ENCODE peak calls at places on chromosome 9, in six cellular contexts. Z is CD8-positive, alpha-beta T cell; H is A549; S is stimulated activated CD8-positive, alpha-beta memory T cell treated with anti-CD3 and anti-CD28 coated beads, Interleukin-7, amount 100 ng/mL, for 24 hours; E is AG09319; O is aorta. V is an unnamed sample.

GRCh38 chr9:70285246-70285645 is 26.5 kb downstream of the SMC5 start:
- DNase-seq in Z (no peak), H (no peak), S (no peak), E (peak), O (no peak), V (no peak)

GRCh38 chr9:132694144-132694543 is 23.9 kb downstream of the GTF3C4 start:
- DNase-seq in Z (peak), H (peak), S (no peak), E (no peak), O (no peak), V (no peak)

GRCh38 chr9:74960548-74960947 is 7.8 kb upstream of the C9orf40 start:
- DNase-seq in Z (no peak), H (peak), S (no peak), E (peak), O (no peak), V (no peak)

GRCh38 chr9:133580971-133581370 is 28.2 kb downstream of the FAM163B start:
- DNase-seq in Z (no peak), H (no peak), S (no peak), E (no peak), O (no peak), V (no peak)

GRCh38 chr9:114386361-114386885 is 1.4 kb downstream of the AKNA start:
- DNase-seq in Z (no peak), H (no peak), S (no peak), E (no peak), O (no peak), V (no peak)

GRCh38 chr9:70964861-70965260 is 156.6 kb downstream of the TRPM3 start:
- DNase-seq in Z (no peak), H (no peak), S (no peak), E (no peak), O (no peak), V (no peak)

GRCh38 chr9:87868635-87869034 is 14.0 kb upstream of the SPATA31E1 start:
- DNase-seq in Z (no peak), H (no peak), S (no peak), E (no peak), O (no peak), V (no peak)

GRCh38 chr9:127166651-127167524 is 44.5 kb upstream of the ANGPTL2 start:
- DNase-seq in Z (no peak), H (no peak), S (no peak), E (no peak), O (peak), V (no peak)

GRCh38 chr9:116096853-116097252 is 56.7 kb upstream of the PAPPA start:
- DNase-seq in Z (no peak), H (no peak), S (no peak), E (no peak), O (no peak), V (no peak)

GRCh38 chr9:114316605-114317230 is 6.2 kb upstream of the ORM1 start:
- DNase-seq in Z (no peak), H (no peak), S (no peak), E (no peak), O (peak), V (no peak)

GRCh38 chr9:6896562-6896961 is 138.8 kb downstream of the KDM4C start:
- DNase-seq in Z (no peak), H (no peak), S (no peak), E (no peak), O (no peak), V (no peak)

GRCh38 chr9:127519301-127520166 is 68.2 kb downstream of the LRSAM1 start:
- DNase-seq in Z (no peak), H (no peak), S (no peak), E (peak), O (peak), V (no peak)

GRCh38 chr9:126475933-126476555 is 137.7 kb upstream of the LMX1B start:
- DNase-seq in Z (no peak), H (no peak), S (no peak), E (no peak), O (no peak), V (no peak)

GRCh38 chr9:93091453-93092081 is 4.5 kb upstream of the CARD19 start:
- DNase-seq in Z (no peak), H (peak), S (peak), E (no peak), O (peak), V (no peak)

GRCh38 chr9:20940447-20941176 is 90.8 kb downstream of the HACD4 start:
- DNase-seq in Z (no peak), H (no peak), S (no peak), E (peak), O (no peak), V (no peak)